ENCODE peak calls at places on chromosomes 12 and 14, in eight cellular contexts. One of them, this sample, is unnamed.

GRCh38 chr12:26580619-26581018 is 252.4 kb downstream of the ITPR2 start:
- DNase-seq in CD8-positive, alpha-beta T cell: no peak
- DNase-seq in AG04450: no peak
- DNase-seq in sigmoid colon: no peak
- DNase-seq in A549: no peak
- DNase-seq in right atrium auricular region: no peak
- DNase-seq in neural progenitor cell: no peak
- DNase-seq in lung: no peak
- DNase-seq in this sample: no peak

GRCh38 chr12:45268672-45269406 is 52.9 kb downstream of the ANO6 start:
- DNase-seq in CD8-positive, alpha-beta T cell: no peak
- DNase-seq in AG04450: peak; percentile 61
- DNase-seq in sigmoid colon: peak; percentile 86
- DNase-seq in A549: peak; percentile 64
- DNase-seq in right atrium auricular region: peak; percentile 88
- DNase-seq in neural progenitor cell: peak; percentile 11
- DNase-seq in lung: peak; percentile 77
- DNase-seq in this sample: no peak

GRCh38 chr14:70098257-70098809 is 90.4 kb downstream of the SLC8A3 start:
- DNase-seq in CD8-positive, alpha-beta T cell: no peak
- DNase-seq in AG04450: no peak
- DNase-seq in sigmoid colon: no peak
- DNase-seq in A549: no peak
- DNase-seq in right atrium auricular region: no peak
- DNase-seq in neural progenitor cell: no peak
- DNase-seq in lung: no peak
- DNase-seq in this sample: no peak

GRCh38 chr12:57694459-57695019 is 607 bp downstream of the OS9 start:
- DNase-seq in CD8-positive, alpha-beta T cell: no peak
- DNase-seq in AG04450: no peak
- DNase-seq in sigmoid colon: no peak
- DNase-seq in A549: no peak
- DNase-seq in right atrium auricular region: no peak
- DNase-seq in neural progenitor cell: peak; percentile 58
- DNase-seq in lung: no peak
- DNase-seq in this sample: no peak

GRCh38 chr12:90896164-90896563 is 58.8 kb downstream of the CCER1 start:
- DNase-seq in CD8-positive, alpha-beta T cell: no peak
- DNase-seq in AG04450: peak; percentile 16
- DNase-seq in sigmoid colon: no peak
- DNase-seq in A549: no peak
- DNase-seq in right atrium auricular region: no peak
- DNase-seq in neural progenitor cell: no peak
- DNase-seq in lung: no peak
- DNase-seq in this sample: no peak

GRCh38 chr12:120447992-120448391 is 1.7 kb downstream of the GATC start:
- DNase-seq in CD8-positive, alpha-beta T cell: no peak
- DNase-seq in AG04450: no peak
- DNase-seq in sigmoid colon: peak; percentile 11
- DNase-seq in A549: no peak
- DNase-seq in right atrium auricular region: no peak
- DNase-seq in neural progenitor cell: no peak
- DNase-seq in lung: no peak
- DNase-seq in this sample: no peak

GRCh38 chr12:57226588-57227314 is 2.8 kb upstream of the SHMT2 start:
- DNase-seq in CD8-positive, alpha-beta T cell: no peak
- DNase-seq in AG04450: no peak
- DNase-seq in sigmoid colon: no peak
- DNase-seq in A549: no peak
- DNase-seq in right atrium auricular region: no peak
- DNase-seq in neural progenitor cell: peak; percentile 74
- DNase-seq in lung: no peak
- DNase-seq in this sample: no peak

GRCh38 chr12:68890701-68891113 is 42.3 kb downstream of the CPM start:
- DNase-seq in CD8-positive, alpha-beta T cell: no peak
- DNase-seq in AG04450: no peak
- DNase-seq in sigmoid colon: no peak
- DNase-seq in A549: no peak
- DNase-seq in right atrium auricular region: no peak
- DNase-seq in neural progenitor cell: no peak
- DNase-seq in lung: no peak
- DNase-seq in this sample: no peak

GRCh38 chr12:31006416-31007152 is 67.1 kb upstream of the DDX11 start:
- DNase-seq in CD8-positive, alpha-beta T cell: no peak
- DNase-seq in AG04450: no peak
- DNase-seq in sigmoid colon: peak; percentile 48
- DNase-seq in A549: no peak
- DNase-seq in right atrium auricular region: no peak
- DNase-seq in neural progenitor cell: no peak
- DNase-seq in lung: no peak
- DNase-seq in this sample: no peak

GRCh38 chr12:61853945-61854344 is 406.3 kb upstream of the USP15 start:
- DNase-seq in CD8-positive, alpha-beta T cell: no peak
- DNase-seq in AG04450: no peak
- DNase-seq in sigmoid colon: no peak
- DNase-seq in A549: no peak
- DNase-seq in right atrium auricular region: no peak
- DNase-seq in neural progenitor cell: no peak
- DNase-seq in lung: no peak
- DNase-seq in this sample: no peak

GRCh38 chr12:42144424-42145196 is at the start of gene GXYLT1:
- DNase-seq in CD8-positive, alpha-beta T cell: peak; percentile 59
- DNase-seq in AG04450: peak; percentile 76
- DNase-seq in sigmoid colon: peak; percentile 95
- DNase-seq in A549: peak; percentile 96
- DNase-seq in right atrium auricular region: peak; percentile 86
- DNase-seq in neural progenitor cell: peak; percentile 97
- DNase-seq in lung: peak; percentile 94
- DNase-seq in this sample: peak; percentile 75

GRCh38 chr12:44921736-44922135 is 45.6 kb upstream of the NELL2 start:
- DNase-seq in CD8-positive, alpha-beta T cell: no peak
- DNase-seq in AG04450: no peak
- DNase-seq in sigmoid colon: no peak
- DNase-seq in A549: no peak
- DNase-seq in right atrium auricular region: no peak
- DNase-seq in neural progenitor cell: no peak
- DNase-seq in lung: no peak
- DNase-seq in this sample: no peak

GRCh38 chr12:121718653-121719239 is 6.2 kb downstream of the TMEM120B start:
- DNase-seq in CD8-positive, alpha-beta T cell: no peak
- DNase-seq in AG04450: no peak
- DNase-seq in sigmoid colon: no peak
- DNase-seq in A549: no peak
- DNase-seq in right atrium auricular region: no peak
- DNase-seq in neural progenitor cell: no peak
- DNase-seq in lung: no peak
- DNase-seq in this sample: no peak

GRCh38 chr12:75710361-75711069 is 199.1 kb upstream of the KRR1 start:
- DNase-seq in CD8-positive, alpha-beta T cell: no peak
- DNase-seq in AG04450: no peak
- DNase-seq in sigmoid colon: no peak
- DNase-seq in A549: no peak
- DNase-seq in right atrium auricular region: no peak
- DNase-seq in neural progenitor cell: no peak
- DNase-seq in lung: no peak
- DNase-seq in this sample: no peak

GRCh38 chr12:77591959-77592358 is 238.7 kb upstream of the NAV3 start:
- DNase-seq in CD8-positive, alpha-beta T cell: no peak
- DNase-seq in AG04450: no peak
- DNase-seq in sigmoid colon: no peak
- DNase-seq in A549: no peak
- DNase-seq in right atrium auricular region: no peak
- DNase-seq in neural progenitor cell: peak; percentile 84
- DNase-seq in lung: no peak
- DNase-seq in this sample: no peak

GRCh38 chr14:89303452-89304435 is 113.3 kb downstream of the FOXN3 start:
- DNase-seq in CD8-positive, alpha-beta T cell: no peak
- DNase-seq in AG04450: peak; percentile 82
- DNase-seq in sigmoid colon: peak; percentile 91
- DNase-seq in A549: no peak
- DNase-seq in right atrium auricular region: peak; percentile 77
- DNase-seq in neural progenitor cell: peak; percentile 22
- DNase-seq in lung: peak; percentile 50
- DNase-seq in this sample: no peak

GRCh38 chr12:95547522-95548055 is 3.7 kb downstream of the USP44 start:
- DNase-seq in CD8-positive, alpha-beta T cell: no peak
- DNase-seq in AG04450: peak; percentile 92
- DNase-seq in sigmoid colon: no peak
- DNase-seq in A549: no peak
- DNase-seq in right atrium auricular region: no peak
- DNase-seq in neural progenitor cell: peak; percentile 54
- DNase-seq in lung: peak; percentile 71
- DNase-seq in this sample: no peak
- H3K4me3 ChIP-seq in CD8-positive, alpha-beta T cell: peak overlapping the region; percentile 81
- H3K4me3 ChIP-seq in AG04450: peak overlapping the region; percentile 84
- H3K4me3 ChIP-seq in sigmoid colon: peak overlapping the region; percentile 89
- H3K4me3 ChIP-seq in A549: peak overlapping the region; percentile 88
- H3K4me3 ChIP-seq in right atrium auricular region: peak overlapping the region; percentile 67
- H3K4me3 ChIP-seq in neural progenitor cell: peak overlapping the region; percentile 96
- H3K4me3 ChIP-seq in lung: peak overlapping the region; percentile 92
- H3K4me3 ChIP-seq in this sample: no peak overlapping the region

DNA sequence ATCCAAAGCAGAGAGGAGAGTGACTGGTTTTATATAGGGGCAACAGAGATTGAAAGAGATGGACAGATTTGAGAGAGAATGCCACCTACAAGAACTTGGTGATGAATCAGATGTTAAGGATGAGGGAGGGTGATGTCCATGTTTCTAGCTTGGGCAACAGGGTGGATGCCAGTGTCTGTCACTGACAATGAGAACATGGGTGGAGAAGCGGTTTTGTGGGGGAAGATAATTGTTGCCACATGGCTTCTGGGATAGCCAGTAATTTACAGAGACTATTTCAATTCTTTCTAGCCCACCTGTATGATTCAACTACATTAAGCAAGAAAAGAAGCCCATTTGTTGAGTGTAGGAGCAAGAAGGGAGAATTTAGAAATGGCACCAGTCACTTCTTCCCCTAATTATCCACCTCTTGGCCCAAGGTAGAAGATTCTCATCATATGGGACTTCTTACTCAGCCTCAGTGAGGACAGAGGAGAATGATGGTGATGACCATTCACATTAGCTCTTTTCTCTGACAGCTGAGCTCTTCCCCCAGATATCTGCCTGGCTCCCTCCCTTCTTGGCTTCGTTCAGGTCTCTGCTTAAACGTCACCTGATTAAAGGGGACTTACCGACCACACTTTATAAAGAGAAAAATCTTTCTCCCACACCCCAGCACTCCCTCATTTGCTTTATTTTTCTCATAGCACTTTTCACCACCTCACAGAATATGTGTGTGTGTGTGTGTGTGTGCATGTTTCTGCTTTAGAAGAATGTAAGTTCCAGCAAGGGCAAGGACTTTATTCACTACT is 117.8 kb downstream of the DUSP6 start:
- DNase-seq in CD8-positive, alpha-beta T cell: no peak
- DNase-seq in AG04450: no peak
- DNase-seq in sigmoid colon: no peak
- DNase-seq in A549: no peak
- DNase-seq in right atrium auricular region: no peak
- DNase-seq in neural progenitor cell: no peak
- DNase-seq in lung: no peak
- DNase-seq in this sample: no peak
- H3K27ac ChIP-seq in CD8-positive, alpha-beta T cell: no peak overlapping the region
- H3K27ac ChIP-seq in AG04450: no peak overlapping the region
- H3K27ac ChIP-seq in sigmoid colon: no peak overlapping the region
- H3K27ac ChIP-seq in A549: no peak overlapping the region
- H3K27ac ChIP-seq in right atrium auricular region: no peak overlapping the region
- H3K27ac ChIP-seq in neural progenitor cell: no peak overlapping the region
- H3K27ac ChIP-seq in lung: no peak overlapping the region
- H3K27ac ChIP-seq in this sample: no peak overlapping the region

DNA sequence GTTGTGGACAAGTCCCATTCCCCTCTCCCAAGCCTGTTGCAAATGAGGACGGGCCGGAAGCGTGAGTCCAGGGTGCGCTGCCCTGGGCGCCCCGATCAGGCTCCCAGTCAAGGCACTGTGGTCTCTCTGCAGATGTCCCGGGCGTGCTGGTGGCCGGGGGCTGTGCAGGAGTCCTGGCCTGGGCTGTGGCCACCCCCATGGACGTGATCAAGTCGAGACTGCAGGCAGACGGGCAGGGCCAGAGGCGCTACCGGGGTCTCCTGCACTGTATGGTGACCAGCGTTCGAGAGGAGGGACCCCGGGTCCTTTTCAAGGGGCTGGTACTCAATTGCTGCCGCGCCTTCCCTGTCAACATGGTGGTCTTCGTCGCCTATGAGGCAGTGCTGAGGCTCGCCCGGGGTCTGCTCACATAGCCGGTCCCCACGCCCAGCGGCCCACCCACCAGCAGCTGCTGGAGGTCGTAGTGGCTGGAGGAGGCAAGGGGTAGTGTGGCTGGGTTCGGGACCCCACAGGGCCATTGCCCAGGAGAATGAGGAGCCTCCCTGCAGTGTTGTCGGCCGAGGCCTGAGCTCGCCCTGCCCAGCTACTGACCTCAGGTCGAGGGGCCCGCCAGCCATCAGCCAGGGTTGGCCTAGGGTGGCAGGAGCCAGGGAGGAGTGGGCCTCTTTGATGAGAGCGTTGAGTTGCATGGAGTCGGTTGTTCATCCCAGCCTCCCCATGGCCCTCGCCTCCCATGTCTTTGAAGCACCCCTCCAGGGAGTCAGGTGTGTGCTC is 6.3 kb downstream of the SLC25A47 start:
- DNase-seq in CD8-positive, alpha-beta T cell: no peak
- DNase-seq in AG04450: no peak
- DNase-seq in sigmoid colon: no peak
- DNase-seq in A549: no peak
- DNase-seq in right atrium auricular region: no peak
- DNase-seq in neural progenitor cell: no peak
- DNase-seq in lung: no peak
- DNase-seq in this sample: no peak
- H3K9me3 ChIP-seq in CD8-positive, alpha-beta T cell: no peaks in the 10 kb centered on the region
- H3K9me3 ChIP-seq in AG04450: no peaks in the 10 kb centered on the region
- H3K9me3 ChIP-seq in sigmoid colon: no peaks in the 10 kb centered on the region
- H3K9me3 ChIP-seq in A549: no peaks in the 10 kb centered on the region
- H3K9me3 ChIP-seq in right atrium auricular region: no peaks in the 10 kb centered on the region
- H3K9me3 ChIP-seq in neural progenitor cell: no peaks in the 10 kb centered on the region
- H3K9me3 ChIP-seq in lung: no peaks in the 10 kb centered on the region
- H3K9me3 ChIP-seq in this sample: no peaks in the 10 kb centered on the region

GRCh38 chr12:39972119-39972518 is 133.8 kb downstream of the SLC2A13 start:
- DNase-seq in CD8-positive, alpha-beta T cell: no peak
- DNase-seq in AG04450: no peak
- DNase-seq in sigmoid colon: no peak
- DNase-seq in A549: no peak
- DNase-seq in right atrium auricular region: no peak
- DNase-seq in neural progenitor cell: no peak
- DNase-seq in lung: no peak
- DNase-seq in this sample: no peak

GRCh38 chr12:39966738-39967137 is 139.1 kb downstream of the SLC2A13 start:
- DNase-seq in CD8-positive, alpha-beta T cell: no peak
- DNase-seq in AG04450: no peak
- DNase-seq in sigmoid colon: no peak
- DNase-seq in A549: no peak
- DNase-seq in right atrium auricular region: no peak
- DNase-seq in neural progenitor cell: no peak
- DNase-seq in lung: no peak
- DNase-seq in this sample: no peak

GRCh38 chr12:39966251-39966650 is 139.6 kb downstream of the SLC2A13 start:
- DNase-seq in CD8-positive, alpha-beta T cell: no peak
- DNase-seq in AG04450: no peak
- DNase-seq in sigmoid colon: no peak
- DNase-seq in A549: no peak
- DNase-seq in right atrium auricular region: no peak
- DNase-seq in neural progenitor cell: no peak
- DNase-seq in lung: no peak
- DNase-seq in this sample: no peak

GRCh38 chr12:39975374-39975918 is 130.4 kb downstream of the SLC2A13 start:
- DNase-seq in CD8-positive, alpha-beta T cell: no peak
- DNase-seq in AG04450: no peak
- DNase-seq in sigmoid colon: no peak
- DNase-seq in A549: peak; percentile 34
- DNase-seq in right atrium auricular region: no peak
- DNase-seq in neural progenitor cell: no peak
- DNase-seq in lung: no peak
- DNase-seq in this sample: no peak

GRCh38 chr12:39971348-39971747 is 134.5 kb downstream of the SLC2A13 start:
- DNase-seq in CD8-positive, alpha-beta T cell: no peak
- DNase-seq in AG04450: no peak
- DNase-seq in sigmoid colon: no peak
- DNase-seq in A549: no peak
- DNase-seq in right atrium auricular region: no peak
- DNase-seq in neural progenitor cell: no peak
- DNase-seq in lung: no peak
- DNase-seq in this sample: no peak
- H3K4me3 ChIP-seq in CD8-positive, alpha-beta T cell: no peak overlapping the region
- H3K4me3 ChIP-seq in AG04450: no peak overlapping the region
- H3K4me3 ChIP-seq in sigmoid colon: no peak overlapping the region
- H3K4me3 ChIP-seq in A549: no peak overlapping the region
- H3K4me3 ChIP-seq in right atrium auricular region: no peak overlapping the region
- H3K4me3 ChIP-seq in neural progenitor cell: no peak overlapping the region
- H3K4me3 ChIP-seq in lung: no peak overlapping the region
- H3K4me3 ChIP-seq in this sample: no peak overlapping the region

This sample was measured in CD4-positive, alpha-beta memory T cell.